ENCODE peak calls at places on chromosome 14, in seven cellular contexts. Y is upper lobe of right lung; X is heart right ventricle; M is astrocyte of the spinal cord; H is PC-9; V is BJ; U is CD8-positive, alpha-beta T cell. T is an unnamed sample.

GRCh38 chr14:73467377-73467776 is 9.0 kb upstream of the NUMB start:
- DNase-seq in Y (peak), X (no peak), M (peak), H (no peak), V (no peak), U (no peak), T (no peak)

GRCh38 chr14:38481939-38482678 is 226.2 kb upstream of the CLEC14A start:
- DNase-seq in Y (peak), X (no peak), M (peak), H (peak), V (peak), U (no peak), T (no peak)

GRCh38 chr14:89383171-89383845 is 33.7 kb downstream of the FOXN3 start:
- DNase-seq in Y (no peak), X (no peak), M (no peak), H (no peak), V (no peak), U (no peak), T (no peak)

GRCh38 chr14:26138764-26139445 is 458.9 kb downstream of the NOVA1 start:
- DNase-seq in Y (no peak), X (no peak), M (peak), H (no peak), V (no peak), U (no peak), T (no peak)

GRCh38 chr14:35879141-35879648 is 53.1 kb downstream of the BRMS1L start:
- DNase-seq in Y (no peak), X (no peak), M (no peak), H (no peak), V (peak), U (no peak), T (no peak)

GRCh38 chr14:93156693-93157369 is 27.9 kb downstream of the MOAP1 start:
- DNase-seq in Y (no peak), X (no peak), M (no peak), H (no peak), V (no peak), U (no peak), T (no peak)

GRCh38 chr14:104544362-104544761 is 35.2 kb upstream of the C14orf180 start:
- DNase-seq in Y (no peak), X (no peak), M (no peak), H (no peak), V (no peak), U (no peak), T (no peak)

GRCh38 chr14:53325176-53325806 is 172.2 kb upstream of the DDHD1 start:
- DNase-seq in Y (no peak), X (no peak), M (no peak), H (no peak), V (no peak), U (no peak), T (no peak)

GRCh38 chr14:100430571-100430970 is 107.4 kb downstream of the SLC25A47 start:
- DNase-seq in Y (no peak), X (no peak), M (no peak), H (no peak), V (no peak), U (no peak), T (no peak)

GRCh38 chr14:23381871-23382270 is 5.0 kb downstream of the CMTM5 start:
- DNase-seq in Y (no peak), X (no peak), M (no peak), H (no peak), V (no peak), U (no peak), T (no peak)

GRCh38 chr14:85675957-85676356 is 146.0 kb downstream of the FLRT2 start:
- DNase-seq in Y (no peak), X (no peak), M (no peak), H (no peak), V (no peak), U (no peak), T (no peak)

GRCh38 chr14:31222834-31223233 is 15.2 kb upstream of the HECTD1 start:
- DNase-seq in Y (no peak), X (no peak), M (no peak), H (no peak), V (no peak), U (no peak), T (no peak)

GRCh38 chr14:82313889-82314288 is 780.2 kb upstream of the SEL1L start:
- DNase-seq in Y (no peak), X (no peak), M (no peak), H (no peak), V (no peak), U (no peak), T (no peak)

GRCh38 chr14:100859781-100860180 is 33.9 kb downstream of the MEG3 start:
- DNase-seq in Y (no peak), X (no peak), M (no peak), H (no peak), V (no peak), U (no peak), T (no peak)

GRCh38 chr14:60310086-60310684 is 61.2 kb downstream of the PPM1A start:
- DNase-seq in Y (no peak), X (no peak), M (no peak), H (no peak), V (no peak), U (no peak), T (no peak)

GRCh38 chr14:31953210-31953609 is 123.9 kb upstream of the ARHGAP5 start:
- DNase-seq in Y (no peak), X (no peak), M (no peak), H (no peak), V (no peak), U (no peak), T (no peak)

GRCh38 chr14:25788252-25788651 is 738.3 kb upstream of the STXBP6 start:
- DNase-seq in Y (no peak), X (no peak), M (no peak), H (no peak), V (no peak), U (no peak), T (no peak)

GRCh38 chr14:84272290-84272721 is 1257.6 kb upstream of the FLRT2 start:
- DNase-seq in Y (no peak), X (no peak), M (no peak), H (no peak), V (no peak), U (no peak), T (no peak)

GRCh38 chr14:73717247-73717646 is 3.1 kb upstream of the PNMA1 start:
- DNase-seq in Y (no peak), X (no peak), M (peak), H (no peak), V (no peak), U (no peak), T (no peak)

GRCh38 chr14:24481622-24482324 is 26.3 kb downstream of the CMA1 start:
- DNase-seq in Y (peak), X (no peak), M (no peak), H (peak), V (no peak), U (no peak), T (no peak)

GRCh38 chr14:88129306-88130056 is 124.5 kb downstream of the GPR65 start:
- DNase-seq in Y (no peak), X (peak), M (peak), H (no peak), V (peak), U (no peak), T (peak)

GRCh38 chr14:22152161-22152870 is 436.7 kb downstream of the DAD1 start:
- DNase-seq in Y (no peak), X (no peak), M (no peak), H (no peak), V (no peak), U (no peak), T (no peak)

GRCh38 chr14:88798161-88798560 is 5.4 kb upstream of the EML5 start:
- DNase-seq in Y (no peak), X (no peak), M (no peak), H (no peak), V (no peak), U (no peak), T (no peak)

GRCh38 chr14:99909500-99910064 is 116.4 kb downstream of the EML1 start:
- DNase-seq in Y (no peak), X (no peak), M (no peak), H (no peak), V (no peak), U (no peak), T (no peak)

GRCh38 chr14:95666450-95666849 is 19.8 kb upstream of the TCL1B start:
- DNase-seq in Y (no peak), X (no peak), M (no peak), H (no peak), V (no peak), U (no peak), T (no peak)

GRCh38 chr14:86847176-86847575 is 1145.8 kb downstream of the GALC start:
- DNase-seq in Y (no peak), X (no peak), M (no peak), H (no peak), V (no peak), U (no peak), T (no peak)

GRCh38 chr14:67729072-67729561 is 27.4 kb downstream of the RDH12 start:
- DNase-seq in Y (peak), X (no peak), M (no peak), H (no peak), V (no peak), U (no peak), T (no peak)
- H3K4me3 ChIP-seq in Y (no peak), X (no peak), M (no peak), H (no peak), V (no peak), U (no peak), T (no peak)

DNA sequence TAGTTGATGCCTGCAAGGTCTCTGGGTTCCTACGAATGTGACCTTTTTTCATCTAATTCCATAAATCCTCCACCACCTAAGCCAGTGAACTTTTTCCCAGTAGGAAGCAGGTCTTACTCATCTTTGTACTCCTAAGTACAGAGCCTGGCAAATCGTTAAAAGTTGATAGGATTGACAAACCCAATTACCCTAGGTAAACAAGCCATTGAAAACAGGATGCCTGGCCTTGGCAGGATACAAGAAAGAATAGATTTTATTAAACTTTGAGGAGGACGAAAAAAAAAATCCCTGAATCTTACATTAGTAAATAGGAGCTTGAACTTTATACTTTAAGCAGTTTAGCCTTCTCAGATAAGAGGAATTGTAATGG is 5.6 kb downstream of the TBPL2 start:
- DNase-seq in Y (no peak), X (no peak), M (no peak), H (no peak), V (no peak), U (no peak), T (no peak)
- H3K4me3 ChIP-seq in Y (no peak), X (no peak), M (no peak), H (no peak), V (no peak), U (no peak), T (no peak)

GRCh38 chr14:69137456-69138188 is 15.3 kb downstream of the DCAF5 start:
- DNase-seq in Y (no peak), X (no peak), M (no peak), H (no peak), V (no peak), U (no peak), T (no peak)

GRCh38 chr14:69138189-69138535 is 14.8 kb downstream of the DCAF5 start:
- DNase-seq in Y (no peak), X (no peak), M (peak), H (no peak), V (no peak), U (no peak), T (no peak)

GRCh38 chr14:69139743-69140142 is 13.2 kb downstream of the DCAF5 start:
- DNase-seq in Y (no peak), X (no peak), M (no peak), H (no peak), V (no peak), U (no peak), T (no peak)

GRCh38 chr14:69141550-69141949 is 11.4 kb downstream of the DCAF5 start:
- DNase-seq in Y (no peak), X (no peak), M (no peak), H (no peak), V (no peak), U (no peak), T (no peak)
- H3K4me3 ChIP-seq in Y (no peak), X (no peak), M (no peak), H (no peak), V (no peak), U (no peak), T (no peak)

GRCh38 chr14:102900631-102901571 is 21.6 kb upstream of the AMN start:
- DNase-seq in Y (peak), X (no peak), M (no peak), H (no peak), V (no peak), U (no peak), T (no peak)
- H3K4me3 ChIP-seq in Y (no peak), X (peak), M (no peak), H (no peak), V (no peak), U (no peak), T (no peak)

DNA sequence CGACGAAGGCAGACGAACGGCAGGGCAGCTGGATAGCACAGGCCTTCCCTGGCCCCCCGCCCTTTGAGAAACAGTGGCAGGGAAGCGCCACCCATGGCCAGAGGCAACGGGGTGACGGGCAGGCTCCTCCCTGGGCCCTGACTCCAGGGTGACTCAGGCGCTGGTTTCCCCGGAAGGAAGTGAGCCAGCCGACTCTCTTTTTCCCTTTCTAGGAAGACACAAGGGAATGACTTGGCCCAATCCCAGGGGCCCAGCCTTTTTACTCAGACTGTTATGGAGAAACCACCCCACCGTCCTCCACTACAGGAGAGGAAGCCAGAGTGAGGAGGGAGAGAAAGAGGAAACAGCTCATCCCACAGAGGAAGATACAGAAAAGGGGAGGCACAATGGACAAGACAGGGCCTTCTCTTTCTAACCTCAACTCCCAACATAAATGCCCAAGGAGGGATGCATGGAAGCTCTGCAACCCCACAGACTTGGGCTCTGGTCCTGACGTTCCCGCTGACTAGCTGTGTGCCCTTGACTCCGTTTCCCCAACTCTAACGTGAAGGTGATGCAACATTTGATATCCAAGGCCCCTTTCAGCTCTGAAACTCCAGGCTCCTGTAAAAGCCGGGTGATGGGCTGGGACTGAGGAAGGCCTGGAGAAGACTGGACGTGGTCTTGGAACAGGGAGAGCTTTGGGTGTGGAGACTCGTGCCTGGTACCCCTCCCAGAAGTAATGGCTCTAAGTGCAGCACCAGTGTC is 27.9 kb downstream of the ACTN1 start:
- DNase-seq in Y (peak), X (peak), M (peak), H (peak), V (peak), U (no peak), T (no peak)
- H3K4me3 ChIP-seq in Y (no peak), X (no peak), M (no peak), H (peak), V (no peak), U (no peak), T (no peak)

GRCh38 chr14:91395466-91395865 is 22.2 kb downstream of the CCDC88C start:
- DNase-seq in Y (no peak), X (no peak), M (no peak), H (no peak), V (no peak), U (no peak), T (no peak)

GRCh38 chr14:91398192-91398591 is 19.4 kb downstream of the CCDC88C start:
- DNase-seq in Y (no peak), X (no peak), M (no peak), H (no peak), V (no peak), U (no peak), T (no peak)

GRCh38 chr14:91394105-91395081 is 23.2 kb downstream of the CCDC88C start:
- DNase-seq in Y (no peak), X (no peak), M (no peak), H (no peak), V (no peak), U (no peak), T (no peak)

GRCh38 chr14:91396959-91397815 is 20.4 kb downstream of the CCDC88C start:
- DNase-seq in Y (no peak), X (no peak), M (no peak), H (no peak), V (no peak), U (no peak), T (no peak)

DNA sequence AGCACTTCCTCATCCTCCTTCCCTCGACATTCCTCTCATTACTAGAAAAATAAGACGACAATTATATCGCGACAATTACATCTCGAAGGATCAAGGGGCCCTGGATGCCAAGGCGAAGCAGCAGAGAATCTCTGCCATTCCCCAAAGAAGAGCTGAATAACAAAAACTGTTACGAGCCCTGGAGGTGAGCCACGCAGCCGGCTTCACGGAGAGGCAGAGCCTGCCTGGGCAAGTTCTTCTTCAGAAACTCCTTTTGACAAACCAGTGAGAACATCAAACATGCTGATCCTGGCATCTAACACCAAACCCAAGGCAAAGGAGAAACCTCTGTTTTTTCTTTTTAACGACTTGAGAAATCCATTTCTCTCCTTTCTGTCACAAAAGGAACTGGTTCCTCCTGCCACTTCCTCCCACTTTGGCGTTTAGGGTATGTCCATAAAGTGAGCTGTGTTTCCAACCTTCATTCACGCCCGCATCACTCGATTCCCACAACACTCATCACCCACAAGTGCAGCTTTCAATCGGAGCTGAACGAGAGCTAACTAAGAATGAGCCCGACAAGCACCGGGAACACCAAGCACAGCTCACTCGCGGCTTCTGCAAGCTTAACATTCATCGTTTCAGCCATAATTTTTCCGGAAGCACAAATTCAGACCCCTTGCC is 21.5 kb downstream of the CCDC88C start:
- DNase-seq in Y (no peak), X (no peak), M (no peak), H (no peak), V (no peak), U (no peak), T (no peak)
- H3K4me3 ChIP-seq in Y (no peak), X (no peak), M (no peak), H (no peak), V (no peak), U (no peak), T (no peak)

GRCh38 chr14:80212025-80212402 is 710 bp upstream of the DIO2 start:
- DNase-seq in Y (no peak), X (peak), M (peak), H (peak), V (no peak), U (no peak), T (peak)
- H3K4me3 ChIP-seq in Y (no peak), X (peak), M (peak), H (no peak), V (peak), U (no peak), T (peak)